ENCODE peak calls at places on chromosomes 13 and 19, in six cellular contexts. K is iris pigment epithelial cell; J is activated B cell treated with CpG ODN at 0.5 μM for 24 hours; S is T-helper 2 cell; G is activated effector memory CD4-positive, alpha-beta T cell treated with anti-CD3 and anti-CD28 coated beads, Interleukin-2, amount 50 U/mL, for 16 hours; I is HS-27A. B is an unnamed sample.

GRCh38 chr19:18924684-18925213 is 5.2 kb downstream of the DDX49 start:
- DNase-seq in K (no peak), J (no peak), S (no peak), G (no peak), I (no peak), B (no peak)

GRCh38 chr19:11420894-11421606 is 1.9 kb upstream of the RGL3 start:
- DNase-seq in K (no peak), J (peak; percentile 40), S (no peak), G (no peak), I (no peak), B (no peak)

GRCh38 chr13:109249780-109250528 is 536.4 kb downstream of the IRS2 start:
- DNase-seq in K (peak; percentile 25), J (no peak), S (no peak), G (no peak), I (no peak), B (no peak)

GRCh38 chr19:18203408-18203862 is 407 bp downstream of the RAB3A start:
- DNase-seq in K (peak; percentile 14), J (no peak), S (no peak), G (peak; percentile 81), I (no peak), B (peak; percentile 64)

GRCh38 chr13:33105387-33106005 is 89.3 kb downstream of the KL start:
- DNase-seq in K (no peak), J (no peak), S (no peak), G (no peak), I (no peak), B (no peak)

GRCh38 chr19:3606174-3606689 is 443 bp downstream of the TBXA2R start:
- DNase-seq in K (no peak), J (no peak), S (no peak), G (peak; percentile 72), I (no peak), B (no peak)

GRCh38 chr13:113118328-113119021 is 4.1 kb upstream of the F10 start:
- DNase-seq in K (no peak), J (peak; percentile 6), S (no peak), G (peak; percentile 59), I (no peak), B (no peak)

GRCh38 chr19:56980864-56981263 is 138.9 kb upstream of the USP29 start:
- DNase-seq in K (no peak), J (no peak), S (no peak), G (no peak), I (no peak), B (no peak)

GRCh38 chr13:79522583-79522982 is 41.6 kb downstream of the NDFIP2 start:
- DNase-seq in K (peak; percentile 85), J (no peak), S (no peak), G (no peak), I (peak; percentile 48), B (no peak)

GRCh38 chr19:58584498-58585441 is 11.6 kb upstream of the MZF1 start:
- DNase-seq in K (no peak), J (no peak), S (no peak), G (no peak), I (no peak), B (no peak)

GRCh38 chr13:98450495-98451167 is 126.3 kb downstream of the STK24 start:
- DNase-seq in K (peak; percentile 22), J (no peak), S (no peak), G (no peak), I (no peak), B (peak; percentile 45)

GRCh38 chr13:108322206-108322824 is 52.8 kb downstream of the TNFSF13B start:
- DNase-seq in K (peak; percentile 47), J (no peak), S (no peak), G (no peak), I (no peak), B (peak; percentile 34)

GRCh38 chr19:33503791-33504444 is 17.7 kb downstream of the PEPD start:
- DNase-seq in K (no peak), J (no peak), S (no peak), G (no peak), I (no peak), B (no peak)

GRCh38 chr13:96934889-96935490 is 59.3 kb downstream of the OXGR1 start:
- DNase-seq in K (no peak), J (no peak), S (no peak), G (no peak), I (no peak), B (no peak)

GRCh38 chr13:39559838-39560237 is 43.2 kb downstream of the LHFPL6 start:
- DNase-seq in K (no peak), J (no peak), S (no peak), G (no peak), I (no peak), B (no peak)

GRCh38 chr13:32179708-32180107 is 135.5 kb downstream of the ZAR1L start:
- DNase-seq in K (no peak), J (no peak), S (no peak), G (no peak), I (no peak), B (no peak)

GRCh38 chr13:36163809-36164308 is 32.7 kb upstream of the DCLK1 start:
- DNase-seq in K (peak; percentile 95), J (no peak), S (no peak), G (no peak), I (peak; percentile 54), B (peak; percentile 7)

GRCh38 chr13:111555906-111556305 is 235.5 kb downstream of the TEX29 start:
- DNase-seq in K (no peak), J (no peak), S (no peak), G (no peak), I (no peak), B (no peak)

GRCh38 chr19:49889687-49890348 is 6.9 kb downstream of the IL4I1 start:
- DNase-seq in K (peak; percentile 72), J (no peak), S (peak; percentile 61), G (peak; percentile 91), I (no peak), B (peak; percentile 53)

GRCh38 chr13:57673197-57673596 is 41.7 kb downstream of the PCDH17 start:
- DNase-seq in K (no peak), J (no peak), S (no peak), G (no peak), I (no peak), B (no peak)

GRCh38 chr19:57363734-57364181 is 407 bp downstream of the TRAPPC2B start:
- DNase-seq in K (peak; percentile 16), J (no peak), S (no peak), G (no peak), I (no peak), B (peak; percentile 3)

GRCh38 chr13:95154441-95154886 is 146.8 kb downstream of the ABCC4 start:
- DNase-seq in K (no peak), J (no peak), S (no peak), G (no peak), I (no peak), B (no peak)

GRCh38 chr19:44947041-44947581 is 1.3 kb downstream of the APOC2 start:
- DNase-seq in K (no peak), J (no peak), S (no peak), G (no peak), I (no peak), B (no peak)

GRCh38 chr19:11480081-11480926 is 542 bp downstream of the ELAVL3 start:
- DNase-seq in K (no peak), J (no peak), S (no peak), G (no peak), I (no peak), B (peak; percentile 44)

GRCh38 chr13:46553886-46554855 is 1.2 kb downstream of the LRCH1 start:
- DNase-seq in K (peak; percentile 91), J (peak; percentile 72), S (peak; percentile 49), G (peak; percentile 89), I (no peak), B (peak; percentile 63)

GRCh38 chr13:100014621-100015020 is 33.0 kb downstream of the ZIC2 start:
- DNase-seq in K (peak; percentile 36), J (no peak), S (no peak), G (no peak), I (no peak), B (no peak)

GRCh38 chr19:38303517-38304351 is at the start of gene C19orf33:
- DNase-seq in K (no peak), J (no peak), S (no peak), G (no peak), I (no peak), B (no peak)

GRCh38 chr19:15643387-15643786 is 2.7 kb downstream of the CYP4F3 start:
- DNase-seq in K (no peak), J (no peak), S (no peak), G (no peak), I (no peak), B (no peak)

GRCh38 chr13:110354715-110355473 is 47.8 kb downstream of the COL4A2 start:
- DNase-seq in K (no peak), J (no peak), S (no peak), G (no peak), I (no peak), B (no peak)

GRCh38 chr19:33472696-33473624 is 48.6 kb downstream of the PEPD start:
- DNase-seq in K (peak; percentile 94), J (no peak), S (no peak), G (peak; percentile 22), I (peak; percentile 24), B (peak; percentile 77)

GRCh38 chr19:58368561-58369360 is 6.2 kb upstream of the ZNF497 start:
- DNase-seq in K (no peak), J (no peak), S (no peak), G (no peak), I (no peak), B (no peak)

GRCh38 chr19:4149518-4150288 is 3.7 kb upstream of the CREB3L3 start:
- DNase-seq in K (no peak), J (no peak), S (no peak), G (no peak), I (no peak), B (no peak)

GRCh38 chr19:10419646-10420443 is 493 bp upstream of the PDE4A start:
- DNase-seq in K (peak; percentile 92), J (no peak), S (no peak), G (peak; percentile 75), I (no peak), B (peak; percentile 70)

GRCh38 chr13:21833921-21834320 is 163.0 kb downstream of the FGF9 start:
- DNase-seq in K (no peak), J (no peak), S (no peak), G (no peak), I (no peak), B (no peak)

GRCh38 chr13:109330123-109330522 is 456.3 kb downstream of the IRS2 start:
- DNase-seq in K (no peak), J (no peak), S (no peak), G (no peak), I (no peak), B (no peak)

GRCh38 chr13:29648760-29649159 is 53.3 kb upstream of the SLC7A1 start:
- DNase-seq in K (no peak), J (no peak), S (no peak), G (no peak), I (no peak), B (no peak)

GRCh38 chr13:37640499-37640898 is 41.9 kb upstream of the POSTN start:
- DNase-seq in K (peak; percentile 90), J (no peak), S (no peak), G (no peak), I (no peak), B (peak; percentile 7)

GRCh38 chr19:7670150-7670784 is 1.4 kb downstream of the RETN start:
- DNase-seq in K (peak; percentile 10), J (no peak), S (no peak), G (no peak), I (no peak), B (no peak)

GRCh38 chr13:71609271-71609670 is 257.7 kb downstream of the DACH1 start:
- DNase-seq in K (no peak), J (no peak), S (no peak), G (no peak), I (no peak), B (no peak)

GRCh38 chr13:80436571-80437169 is 95.7 kb upstream of the SPRY2 start:
- DNase-seq in K (no peak), J (no peak), S (no peak), G (no peak), I (no peak), B (no peak)